ENCODE peak calls at places on chromosomes 16 and 17, in eight cellular contexts. One of them, this sample, is unnamed.

GRCh38 chr17:74998783-74999182 is 11.4 kb downstream of the CDR2L start:
- DNase-seq in colonic mucosa: no peak
- DNase-seq in pancreas: no peak
- DNase-seq in Peyer's patch: no peak
- DNase-seq in H1: no peak
- DNase-seq in esophagus squamous epithelium: no peak
- DNase-seq in stomach: no peak
- DNase-seq in HL-60: no peak
- DNase-seq in this sample: peak; percentile 53

GRCh38 chr16:85465328-85466307 is 147.5 kb upstream of the GSE1 start:
- DNase-seq in colonic mucosa: no peak
- DNase-seq in pancreas: peak; percentile 28
- DNase-seq in Peyer's patch: no peak
- DNase-seq in H1: no peak
- DNase-seq in esophagus squamous epithelium: no peak
- DNase-seq in stomach: no peak
- DNase-seq in HL-60: no peak
- DNase-seq in this sample: peak; percentile 80

GRCh38 chr17:21072623-21073278 is 29.9 kb upstream of the USP22 start:
- DNase-seq in colonic mucosa: no peak
- DNase-seq in pancreas: no peak
- DNase-seq in Peyer's patch: no peak
- DNase-seq in H1: no peak
- DNase-seq in esophagus squamous epithelium: no peak
- DNase-seq in stomach: no peak
- DNase-seq in HL-60: no peak
- DNase-seq in this sample: no peak

GRCh38 chr16:57865746-57866528 is 63.6 kb upstream of the KIFC3 start:
- DNase-seq in colonic mucosa: no peak
- DNase-seq in pancreas: no peak
- DNase-seq in Peyer's patch: no peak
- DNase-seq in H1: no peak
- DNase-seq in esophagus squamous epithelium: no peak
- DNase-seq in stomach: no peak
- DNase-seq in HL-60: no peak
- DNase-seq in this sample: no peak

GRCh38 chr17:39231587-39232551 is 6.1 kb upstream of the STAC2 start:
- DNase-seq in colonic mucosa: no peak
- DNase-seq in pancreas: no peak
- DNase-seq in Peyer's patch: no peak
- DNase-seq in H1: no peak
- DNase-seq in esophagus squamous epithelium: no peak
- DNase-seq in stomach: peak; percentile 49
- DNase-seq in HL-60: no peak
- DNase-seq in this sample: peak; percentile 29

GRCh38 chr17:17851603-17852002 is 14.8 kb upstream of the SREBF1 start:
- DNase-seq in colonic mucosa: no peak
- DNase-seq in pancreas: no peak
- DNase-seq in Peyer's patch: no peak
- DNase-seq in H1: no peak
- DNase-seq in esophagus squamous epithelium: no peak
- DNase-seq in stomach: no peak
- DNase-seq in HL-60: no peak
- DNase-seq in this sample: no peak

GRCh38 chr16:10949424-10949970 is 5.1 kb downstream of the CLEC16A start:
- DNase-seq in colonic mucosa: no peak
- DNase-seq in pancreas: no peak
- DNase-seq in Peyer's patch: no peak
- DNase-seq in H1: peak; percentile 46
- DNase-seq in esophagus squamous epithelium: no peak
- DNase-seq in stomach: no peak
- DNase-seq in HL-60: peak; percentile 83
- DNase-seq in this sample: no peak

GRCh38 chr17:67050476-67051154 is 6.3 kb downstream of the CACNG1 start:
- DNase-seq in colonic mucosa: no peak
- DNase-seq in pancreas: no peak
- DNase-seq in Peyer's patch: no peak
- DNase-seq in H1: no peak
- DNase-seq in esophagus squamous epithelium: no peak
- DNase-seq in stomach: no peak
- DNase-seq in HL-60: no peak
- DNase-seq in this sample: no peak

GRCh38 chr16:87329436-87330256 is 12.5 kb upstream of the C16orf95 start:
- DNase-seq in colonic mucosa: no peak
- DNase-seq in pancreas: no peak
- DNase-seq in Peyer's patch: peak; percentile 37
- DNase-seq in H1: no peak
- DNase-seq in esophagus squamous epithelium: no peak
- DNase-seq in stomach: no peak
- DNase-seq in HL-60: no peak
- DNase-seq in this sample: no peak

GRCh38 chr17:79201536-79202227 is 127.1 kb downstream of the ENGASE start:
- DNase-seq in colonic mucosa: no peak
- DNase-seq in pancreas: no peak
- DNase-seq in Peyer's patch: no peak
- DNase-seq in H1: no peak
- DNase-seq in esophagus squamous epithelium: no peak
- DNase-seq in stomach: no peak
- DNase-seq in HL-60: no peak
- DNase-seq in this sample: no peak

GRCh38 chr17:64393000-64393402 is 2.3 kb upstream of the PECAM1 start:
- DNase-seq in colonic mucosa: no peak
- DNase-seq in pancreas: no peak
- DNase-seq in Peyer's patch: no peak
- DNase-seq in H1: no peak
- DNase-seq in esophagus squamous epithelium: no peak
- DNase-seq in stomach: no peak
- DNase-seq in HL-60: no peak
- DNase-seq in this sample: no peak

GRCh38 chr17:50173335-50173941 is 7.6 kb downstream of the SGCA start:
- DNase-seq in colonic mucosa: no peak
- DNase-seq in pancreas: no peak
- DNase-seq in Peyer's patch: no peak
- DNase-seq in H1: no peak
- DNase-seq in esophagus squamous epithelium: no peak
- DNase-seq in stomach: no peak
- DNase-seq in HL-60: no peak
- DNase-seq in this sample: peak; percentile 60

GRCh38 chr17:43033947-43034622 is 9.1 kb downstream of the RND2 start:
- DNase-seq in colonic mucosa: no peak
- DNase-seq in pancreas: no peak
- DNase-seq in Peyer's patch: no peak
- DNase-seq in H1: no peak
- DNase-seq in esophagus squamous epithelium: no peak
- DNase-seq in stomach: no peak
- DNase-seq in HL-60: no peak
- DNase-seq in this sample: no peak

GRCh38 chr16:13923703-13924298 is 3.8 kb downstream of the ERCC4 start:
- DNase-seq in colonic mucosa: no peak
- DNase-seq in pancreas: no peak
- DNase-seq in Peyer's patch: no peak
- DNase-seq in H1: no peak
- DNase-seq in esophagus squamous epithelium: no peak
- DNase-seq in stomach: no peak
- DNase-seq in HL-60: peak; percentile 25
- DNase-seq in this sample: no peak

GRCh38 chr17:40065041-40065770 is 2.4 kb downstream of the THRA start:
- DNase-seq in colonic mucosa: no peak
- DNase-seq in pancreas: peak; percentile 23
- DNase-seq in Peyer's patch: no peak
- DNase-seq in H1: no peak
- DNase-seq in esophagus squamous epithelium: no peak
- DNase-seq in stomach: no peak
- DNase-seq in HL-60: no peak
- DNase-seq in this sample: no peak

GRCh38 chr16:86653289-86654006 is 75.1 kb downstream of the FOXL1 start:
- DNase-seq in colonic mucosa: no peak
- DNase-seq in pancreas: no peak
- DNase-seq in Peyer's patch: no peak
- DNase-seq in H1: no peak
- DNase-seq in esophagus squamous epithelium: no peak
- DNase-seq in stomach: no peak
- DNase-seq in HL-60: no peak
- DNase-seq in this sample: peak; percentile 43

GRCh38 chr17:11880714-11881113 is 116.6 kb downstream of the ZNF18 start:
- DNase-seq in colonic mucosa: peak; percentile 23
- DNase-seq in pancreas: no peak
- DNase-seq in Peyer's patch: no peak
- DNase-seq in H1: no peak
- DNase-seq in esophagus squamous epithelium: no peak
- DNase-seq in stomach: no peak
- DNase-seq in HL-60: no peak
- DNase-seq in this sample: peak; percentile 7

DNA sequence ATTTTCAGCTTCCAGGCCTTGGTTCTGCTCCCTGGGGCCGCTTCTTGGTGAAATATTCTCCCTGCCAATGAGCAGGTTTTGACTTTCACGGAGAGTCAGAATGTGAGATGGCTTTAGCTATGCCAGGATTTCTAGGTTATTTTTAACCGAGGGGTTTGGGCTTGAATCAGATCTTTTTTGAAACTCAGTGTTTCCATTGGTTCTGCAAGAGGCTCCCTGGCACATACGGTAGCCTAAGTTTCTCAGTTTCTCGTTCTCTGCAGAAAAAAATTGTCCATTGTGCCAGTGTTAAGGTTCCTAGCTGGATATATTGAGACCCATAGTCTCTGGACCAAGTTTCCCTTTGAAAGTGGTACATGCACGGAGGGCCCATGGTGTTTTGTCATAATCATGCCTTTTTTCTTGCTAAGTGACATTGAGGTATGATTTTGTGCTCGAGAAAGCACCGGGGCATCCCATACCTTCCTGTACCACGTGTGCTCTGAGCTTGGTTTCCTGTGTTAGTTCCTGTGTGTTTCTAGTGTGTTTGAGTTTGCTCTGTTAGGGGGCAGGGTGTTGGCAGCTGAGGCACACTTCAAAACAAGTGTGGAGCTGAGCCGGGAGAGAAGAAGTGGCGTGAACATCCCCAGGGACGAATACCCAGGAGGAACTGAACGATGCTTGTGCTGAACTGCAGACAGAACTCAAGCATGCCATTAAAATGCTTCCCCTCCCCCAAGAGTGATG is 127.2 kb downstream of the HS3ST3B1 start:
- DNase-seq in colonic mucosa: no peak
- DNase-seq in pancreas: no peak
- DNase-seq in Peyer's patch: no peak
- DNase-seq in H1: no peak
- DNase-seq in esophagus squamous epithelium: no peak
- DNase-seq in stomach: no peak
- DNase-seq in HL-60: no peak
- DNase-seq in this sample: no peak
- H3K4me3 ChIP-seq in colonic mucosa: no peak overlapping the region
- H3K4me3 ChIP-seq in pancreas: no peak overlapping the region
- H3K4me3 ChIP-seq in Peyer's patch: no peak overlapping the region
- H3K4me3 ChIP-seq in H1: no peak overlapping the region
- H3K4me3 ChIP-seq in esophagus squamous epithelium: no peak overlapping the region
- H3K4me3 ChIP-seq in stomach: no peak overlapping the region
- H3K4me3 ChIP-seq in HL-60: no peak overlapping the region
- H3K4me3 ChIP-seq in this sample: no peak overlapping the region

DNA sequence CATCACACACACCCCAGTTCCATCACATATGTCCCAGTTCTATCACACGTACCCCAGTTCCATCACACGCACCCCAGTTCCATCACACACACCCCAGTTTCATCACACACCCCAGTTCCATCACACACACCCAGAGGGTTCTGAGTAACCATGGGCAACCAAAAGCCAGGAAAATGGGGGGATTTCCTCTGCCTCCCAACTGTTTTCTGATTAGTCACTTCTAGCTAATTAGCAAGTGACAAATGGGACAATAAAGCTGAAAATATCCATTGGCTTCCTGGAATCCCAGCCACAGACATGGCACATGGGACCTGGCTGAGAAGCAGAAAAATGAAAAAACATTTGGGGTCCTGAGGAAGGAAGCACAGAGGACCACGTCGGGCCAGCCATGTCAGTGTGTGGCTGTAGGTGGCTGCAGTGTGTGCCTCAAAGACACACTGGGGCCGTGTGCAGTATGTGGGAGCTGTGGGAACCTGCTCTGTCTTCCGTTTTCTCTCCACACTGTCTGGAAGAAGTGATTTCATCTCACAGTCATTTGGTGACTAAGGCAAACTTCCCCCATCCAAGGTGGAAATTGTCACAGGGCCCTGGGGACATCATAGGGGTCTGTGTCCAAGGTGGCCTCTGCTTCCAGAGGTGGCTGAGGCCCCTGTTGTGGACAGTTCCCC is 106.7 kb downstream of the CMIP start:
- DNase-seq in colonic mucosa: no peak
- DNase-seq in pancreas: no peak
- DNase-seq in Peyer's patch: no peak
- DNase-seq in H1: no peak
- DNase-seq in esophagus squamous epithelium: no peak
- DNase-seq in stomach: no peak
- DNase-seq in HL-60: peak; percentile 15
- DNase-seq in this sample: no peak
- H3K27ac ChIP-seq in colonic mucosa: no peak overlapping the region
- H3K27ac ChIP-seq in pancreas: peak overlapping the region; percentile 11
- H3K27ac ChIP-seq in Peyer's patch: no peak overlapping the region
- H3K27ac ChIP-seq in H1: no peak overlapping the region
- H3K27ac ChIP-seq in esophagus squamous epithelium: no peak overlapping the region
- H3K27ac ChIP-seq in stomach: no peak overlapping the region
- H3K27ac ChIP-seq in HL-60: no peak overlapping the region
- H3K27ac ChIP-seq in this sample: peak overlapping the region; percentile 53

GRCh38 chr16:21199607-21200218 is 11.7 kb downstream of the ZP2 start:
- DNase-seq in colonic mucosa: no peak
- DNase-seq in pancreas: no peak
- DNase-seq in Peyer's patch: no peak
- DNase-seq in H1: no peak
- DNase-seq in esophagus squamous epithelium: no peak
- DNase-seq in stomach: no peak
- DNase-seq in HL-60: no peak
- DNase-seq in this sample: no peak

GRCh38 chr16:21194771-21195301 is 16.5 kb downstream of the ZP2 start:
- DNase-seq in colonic mucosa: no peak
- DNase-seq in pancreas: no peak
- DNase-seq in Peyer's patch: no peak
- DNase-seq in H1: no peak
- DNase-seq in esophagus squamous epithelium: no peak
- DNase-seq in stomach: no peak
- DNase-seq in HL-60: no peak
- DNase-seq in this sample: no peak

GRCh38 chr16:21197621-21198020 is 13.8 kb downstream of the ZP2 start:
- DNase-seq in colonic mucosa: no peak
- DNase-seq in pancreas: no peak
- DNase-seq in Peyer's patch: no peak
- DNase-seq in H1: no peak
- DNase-seq in esophagus squamous epithelium: no peak
- DNase-seq in stomach: no peak
- DNase-seq in HL-60: no peak
- DNase-seq in this sample: no peak

GRCh38 chr16:21197115-21197514 is 14.3 kb downstream of the ZP2 start:
- DNase-seq in colonic mucosa: no peak
- DNase-seq in pancreas: no peak
- DNase-seq in Peyer's patch: no peak
- DNase-seq in H1: no peak
- DNase-seq in esophagus squamous epithelium: no peak
- DNase-seq in stomach: no peak
- DNase-seq in HL-60: no peak
- DNase-seq in this sample: no peak
- H3K4me3 ChIP-seq in colonic mucosa: no peak overlapping the region
- H3K4me3 ChIP-seq in pancreas: no peak overlapping the region
- H3K4me3 ChIP-seq in Peyer's patch: no peak overlapping the region
- H3K4me3 ChIP-seq in H1: no peak overlapping the region
- H3K4me3 ChIP-seq in esophagus squamous epithelium: no peak overlapping the region
- H3K4me3 ChIP-seq in stomach: no peak overlapping the region
- H3K4me3 ChIP-seq in HL-60: no peak overlapping the region
- H3K4me3 ChIP-seq in this sample: no peak overlapping the region

GRCh38 chr17:6084226-6085161 is 14.3 kb downstream of the WSCD1 start:
- DNase-seq in colonic mucosa: no peak
- DNase-seq in pancreas: no peak
- DNase-seq in Peyer's patch: no peak
- DNase-seq in H1: no peak
- DNase-seq in esophagus squamous epithelium: no peak
- DNase-seq in stomach: no peak
- DNase-seq in HL-60: no peak
- DNase-seq in this sample: no peak
- H3K27ac ChIP-seq in colonic mucosa: no peak overlapping the region
- H3K27ac ChIP-seq in pancreas: no peak overlapping the region
- H3K27ac ChIP-seq in Peyer's patch: no peak overlapping the region
- H3K27ac ChIP-seq in H1: no peak overlapping the region
- H3K27ac ChIP-seq in esophagus squamous epithelium: no peak overlapping the region
- H3K27ac ChIP-seq in stomach: no peak overlapping the region
- H3K27ac ChIP-seq in HL-60: no peak overlapping the region
- H3K27ac ChIP-seq in this sample: no peak overlapping the region

This sample was measured in heart right ventricle.